ENCODE peak calls at places on chromosomes 7 and 10, in five cellular contexts. One of them, this sample, is unnamed.

GRCh38 chr10:61643316-61643751 is 19.4 kb upstream of the CABCOCO1 start:
- DNase-seq in mucosa of descending colon: no peak
- DNase-seq in breast epithelium: no peak
- DNase-seq in AG04450: no peak
- DNase-seq in stomach: no peak
- DNase-seq in this sample: no peak

GRCh38 chr7:137878333-137878961 is 31.7 kb upstream of the DGKI start:
- DNase-seq in mucosa of descending colon: peak; percentile 37
- DNase-seq in breast epithelium: no peak
- DNase-seq in AG04450: no peak
- DNase-seq in stomach: peak; percentile 36
- DNase-seq in this sample: no peak

GRCh38 chr7:2687338-2687869 is 598 bp upstream of the AMZ1 start:
- DNase-seq in mucosa of descending colon: no peak
- DNase-seq in breast epithelium: no peak
- DNase-seq in AG04450: no peak
- DNase-seq in stomach: peak; percentile 40
- DNase-seq in this sample: no peak

GRCh38 chr10:108523016-108523415 is 1358.5 kb upstream of the SORCS1 start:
- DNase-seq in mucosa of descending colon: no peak
- DNase-seq in breast epithelium: no peak
- DNase-seq in AG04450: no peak
- DNase-seq in stomach: no peak
- DNase-seq in this sample: no peak

GRCh38 chr10:86600296-86600695 is 54.1 kb upstream of the OPN4 start:
- DNase-seq in mucosa of descending colon: no peak
- DNase-seq in breast epithelium: no peak
- DNase-seq in AG04450: no peak
- DNase-seq in stomach: no peak
- DNase-seq in this sample: no peak

GRCh38 chr10:127047878-127048238 is 142.6 kb downstream of the DOCK1 start:
- DNase-seq in mucosa of descending colon: no peak
- DNase-seq in breast epithelium: no peak
- DNase-seq in AG04450: no peak
- DNase-seq in stomach: no peak
- DNase-seq in this sample: no peak

GRCh38 chr7:1742555-1743303 is 72.7 kb downstream of the ELFN1 start:
- DNase-seq in mucosa of descending colon: peak; percentile 84
- DNase-seq in breast epithelium: no peak
- DNase-seq in AG04450: no peak
- DNase-seq in stomach: peak; percentile 76
- DNase-seq in this sample: no peak

GRCh38 chr7:159218216-159219006 is 73.7 kb upstream of the VIPR2 start:
- DNase-seq in mucosa of descending colon: no peak
- DNase-seq in breast epithelium: no peak
- DNase-seq in AG04450: no peak
- DNase-seq in stomach: no peak
- DNase-seq in this sample: no peak

DNA sequence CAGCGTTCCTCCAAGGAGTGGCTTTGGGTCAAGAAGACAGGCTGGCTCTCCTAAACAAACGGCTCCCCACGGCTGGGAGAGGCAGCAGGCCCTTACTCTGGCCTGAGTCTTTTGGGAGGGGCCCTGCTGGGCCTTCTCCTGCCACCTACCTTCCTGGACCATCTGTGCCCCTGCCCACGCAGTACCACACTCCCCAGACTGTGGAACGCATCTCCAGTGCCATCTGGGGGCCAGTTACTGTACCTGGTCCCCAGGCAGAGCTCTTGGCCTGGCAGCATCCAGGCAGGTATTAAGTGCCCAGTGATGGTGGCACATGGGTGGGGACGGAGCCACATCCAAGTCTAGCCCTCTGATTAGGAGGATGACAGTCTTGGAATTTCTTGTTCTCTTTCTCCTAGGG is 14.4 kb downstream of the ALKBH4 start:
- DNase-seq in mucosa of descending colon: no peak
- DNase-seq in breast epithelium: no peak
- DNase-seq in AG04450: no peak
- DNase-seq in stomach: no peak
- DNase-seq in this sample: no peak
- TF ChIP-seq CTCF in mucosa of descending colon: no peak
- TF ChIP-seq CTCF in breast epithelium: no peak
- TF ChIP-seq CTCF in AG04450: no peak
- TF ChIP-seq CTCF in stomach: no peak
- TF ChIP-seq CTCF in this sample: peak; percentile 43

DNA sequence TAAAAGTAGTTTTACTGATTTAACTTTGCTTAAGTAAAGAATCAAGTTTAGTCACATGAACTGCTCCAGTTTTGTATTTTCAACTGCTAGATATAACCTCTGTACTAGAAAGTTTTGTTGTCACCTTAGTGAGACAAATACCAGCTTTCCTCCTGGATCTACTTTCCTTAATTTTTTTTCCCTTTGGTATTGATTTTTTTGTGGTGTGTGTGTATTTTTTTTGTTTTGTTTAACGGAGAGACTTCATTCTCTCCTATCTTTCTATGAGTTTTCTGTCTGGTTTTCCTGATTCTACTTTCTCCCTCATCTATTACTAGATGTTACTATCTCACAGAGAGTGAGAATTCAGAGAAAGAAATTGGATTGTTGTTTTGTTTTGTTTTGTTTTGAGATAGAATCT is 52.0 kb downstream of the TASOR2 start:
- DNase-seq in mucosa of descending colon: no peak
- DNase-seq in breast epithelium: no peak
- DNase-seq in AG04450: no peak
- DNase-seq in stomach: no peak
- DNase-seq in this sample: no peak
- TF ChIP-seq CTCF in mucosa of descending colon: no peak
- TF ChIP-seq CTCF in breast epithelium: no peak
- TF ChIP-seq CTCF in AG04450: no peak
- TF ChIP-seq CTCF in stomach: no peak
- TF ChIP-seq CTCF in this sample: no peak

DNA sequence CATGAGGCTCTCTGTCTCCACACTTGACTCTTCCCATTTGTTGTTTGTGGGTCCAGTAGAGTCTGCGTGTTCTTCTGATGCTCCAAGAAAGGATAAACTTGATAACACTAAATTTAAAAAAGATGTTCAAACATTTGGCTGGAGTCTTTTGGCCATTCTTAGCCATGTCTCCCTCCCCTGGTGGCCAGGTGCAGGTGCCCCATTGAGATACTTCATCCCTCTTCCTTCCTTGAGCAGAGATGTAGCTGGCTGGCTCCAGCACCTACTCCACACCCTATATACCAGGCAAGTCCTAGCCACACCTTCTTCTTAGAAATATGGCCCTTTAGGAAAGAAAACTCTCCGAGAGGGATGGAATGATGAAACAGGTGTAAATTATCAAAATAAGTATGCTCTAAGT is 103.2 kb upstream of the GJD4 start:
- DNase-seq in mucosa of descending colon: no peak
- DNase-seq in breast epithelium: no peak
- DNase-seq in AG04450: no peak
- DNase-seq in stomach: no peak
- DNase-seq in this sample: no peak
- TF ChIP-seq CTCF in mucosa of descending colon: no peak
- TF ChIP-seq CTCF in breast epithelium: no peak
- TF ChIP-seq CTCF in AG04450: peak; percentile 29
- TF ChIP-seq CTCF in stomach: no peak
- TF ChIP-seq CTCF in this sample: peak; percentile 33

DNA sequence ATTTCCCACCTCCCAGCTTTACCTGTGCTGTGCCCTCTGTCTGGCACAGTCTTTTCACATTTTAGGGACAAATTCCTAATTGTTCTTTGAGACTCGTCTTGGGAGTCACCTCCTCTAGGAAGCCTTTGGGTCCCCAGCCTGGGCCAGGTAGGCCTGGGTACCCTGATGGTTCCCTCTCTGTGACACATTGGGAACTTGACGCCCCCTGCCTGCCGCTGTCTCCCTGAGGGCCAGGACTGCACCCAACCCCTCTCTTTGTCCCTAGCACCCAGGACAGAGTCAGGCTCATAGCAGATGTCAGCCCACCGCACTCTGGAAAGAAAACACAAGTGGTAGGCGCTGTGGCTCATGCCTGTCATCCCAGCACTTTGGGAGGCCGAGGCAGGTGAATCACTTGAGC is 71.4 kb downstream of the GTF2IRD1 start:
- DNase-seq in mucosa of descending colon: no peak
- DNase-seq in breast epithelium: no peak
- DNase-seq in AG04450: no peak
- DNase-seq in stomach: no peak
- DNase-seq in this sample: no peak
- TF ChIP-seq CTCF in mucosa of descending colon: no peak
- TF ChIP-seq CTCF in breast epithelium: no peak
- TF ChIP-seq CTCF in AG04450: no peak
- TF ChIP-seq CTCF in stomach: no peak
- TF ChIP-seq CTCF in this sample: no peak

GRCh38 chr10:36504752-36505151 is 620.6 kb upstream of the ANKRD30A start:
- DNase-seq in mucosa of descending colon: no peak
- DNase-seq in breast epithelium: no peak
- DNase-seq in AG04450: no peak
- DNase-seq in stomach: no peak
- DNase-seq in this sample: no peak
- TF ChIP-seq CTCF in mucosa of descending colon: no peak
- TF ChIP-seq CTCF in breast epithelium: no peak
- TF ChIP-seq CTCF in AG04450: peak; percentile 9
- TF ChIP-seq CTCF in stomach: no peak
- TF ChIP-seq CTCF in this sample: peak; percentile 15

DNA sequence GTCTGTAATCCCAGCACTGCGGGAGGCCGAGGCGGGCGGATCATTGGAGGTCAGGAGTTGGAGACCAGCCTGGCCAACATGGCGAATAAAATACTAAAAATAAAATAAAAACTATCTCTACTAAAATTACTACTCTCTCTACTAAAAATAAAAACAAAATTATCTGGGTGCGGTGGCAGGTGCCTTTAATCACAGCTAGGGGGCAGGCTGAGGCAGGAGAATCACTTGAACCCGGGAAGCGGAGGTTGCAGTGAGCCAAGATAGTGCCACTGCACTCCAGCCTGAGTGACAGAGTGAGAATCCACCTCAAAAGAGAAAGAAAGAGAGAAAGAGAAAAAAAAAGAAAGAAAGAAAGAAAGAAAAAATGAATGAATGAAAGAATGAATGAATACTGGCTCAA is 351.4 kb downstream of the ELMO1 start:
- DNase-seq in mucosa of descending colon: no peak
- DNase-seq in breast epithelium: no peak
- DNase-seq in AG04450: no peak
- DNase-seq in stomach: no peak
- DNase-seq in this sample: no peak
- TF ChIP-seq CTCF in mucosa of descending colon: no peak
- TF ChIP-seq CTCF in breast epithelium: no peak
- TF ChIP-seq CTCF in AG04450: no peak
- TF ChIP-seq CTCF in stomach: no peak
- TF ChIP-seq CTCF in this sample: no peak

GRCh38 chr7:47480576-47481538 is 101.1 kb downstream of the TNS3 start:
- DNase-seq in mucosa of descending colon: no peak
- DNase-seq in breast epithelium: no peak
- DNase-seq in AG04450: no peak
- DNase-seq in stomach: no peak
- DNase-seq in this sample: no peak

GRCh38 chr7:47478926-47479791 is 102.8 kb downstream of the TNS3 start:
- DNase-seq in mucosa of descending colon: no peak
- DNase-seq in breast epithelium: no peak
- DNase-seq in AG04450: no peak
- DNase-seq in stomach: no peak
- DNase-seq in this sample: peak; percentile 32

GRCh38 chr7:47481656-47482012 is 100.3 kb downstream of the TNS3 start:
- DNase-seq in mucosa of descending colon: no peak
- DNase-seq in breast epithelium: no peak
- DNase-seq in AG04450: no peak
- DNase-seq in stomach: no peak
- DNase-seq in this sample: no peak

GRCh38 chr7:47478017-47478344 is 103.9 kb downstream of the TNS3 start:
- DNase-seq in mucosa of descending colon: no peak
- DNase-seq in breast epithelium: no peak
- DNase-seq in AG04450: no peak
- DNase-seq in stomach: no peak
- DNase-seq in this sample: peak; percentile 32

DNA sequence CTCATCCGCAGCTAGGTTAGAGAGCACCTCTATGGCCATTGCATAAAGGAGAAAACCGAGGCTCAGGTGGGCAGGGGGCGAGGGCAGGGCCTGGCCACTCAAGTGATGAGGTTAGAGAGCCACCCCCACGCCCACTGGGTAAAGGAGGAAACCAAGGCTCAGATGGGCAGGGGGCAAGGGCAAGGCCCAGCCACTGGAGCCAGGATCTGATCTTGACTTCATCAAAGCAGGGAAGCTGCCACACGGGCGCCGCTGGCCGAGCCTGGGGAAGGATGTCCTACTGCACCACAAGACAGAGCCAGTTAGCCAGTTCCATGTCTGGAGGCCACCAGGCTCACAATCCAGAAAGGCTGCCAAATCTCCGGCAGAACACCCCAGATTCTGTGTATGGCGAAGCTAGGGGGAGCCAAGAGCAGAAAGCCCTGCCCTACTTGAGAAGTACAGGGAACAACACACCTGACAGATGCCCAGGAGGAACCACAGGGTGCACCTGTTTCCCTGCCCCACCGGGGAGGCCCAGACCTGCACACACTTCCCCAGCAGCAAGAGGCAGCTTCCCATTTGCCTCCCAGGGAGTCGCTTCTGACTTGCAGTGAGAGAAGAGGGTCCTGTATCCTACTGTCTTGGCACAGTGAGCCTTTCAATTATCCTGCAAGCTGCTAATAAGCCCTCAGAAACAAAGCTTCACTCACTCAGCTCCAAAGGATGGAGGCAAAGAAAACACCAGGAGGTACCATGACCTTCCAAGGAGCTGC is 101.9 kb downstream of the TNS3 start:
- DNase-seq in mucosa of descending colon: no peak
- DNase-seq in breast epithelium: no peak
- DNase-seq in AG04450: no peak
- DNase-seq in stomach: no peak
- DNase-seq in this sample: peak; percentile 34
- TF ChIP-seq CTCF in mucosa of descending colon: no peak
- TF ChIP-seq CTCF in breast epithelium: no peak
- TF ChIP-seq CTCF in AG04450: no peak
- TF ChIP-seq CTCF in stomach: no peak
- TF ChIP-seq CTCF in this sample: no peak

DNA sequence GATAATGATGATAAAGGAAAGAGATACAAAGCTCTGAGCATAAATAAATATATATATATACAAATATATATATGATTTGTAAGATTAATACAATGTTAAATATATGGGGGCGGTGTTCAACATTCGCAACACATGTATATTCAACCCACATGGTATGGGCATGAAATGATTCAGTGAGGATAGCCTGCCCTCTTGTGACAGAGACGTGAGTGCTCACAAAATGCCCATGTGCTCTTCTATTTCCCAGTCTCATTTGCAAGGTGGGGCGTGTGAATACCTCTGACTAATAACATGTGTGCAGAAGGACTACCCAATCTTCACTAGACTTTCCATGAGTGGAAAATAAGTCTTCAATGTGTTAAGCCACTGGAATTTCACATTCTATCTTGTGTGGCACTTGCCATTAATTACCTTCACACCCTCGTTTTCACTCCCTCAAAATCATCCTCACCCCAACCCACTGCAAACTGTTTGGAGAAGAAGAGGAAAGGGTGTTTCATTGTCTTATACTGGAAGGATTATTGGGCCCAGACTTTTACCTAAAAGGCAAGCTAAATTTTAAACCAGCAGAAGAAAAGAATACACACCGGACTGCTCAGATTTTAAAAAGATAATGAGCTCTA is 26.9 kb downstream of the ASAH2 start:
- DNase-seq in mucosa of descending colon: no peak
- DNase-seq in breast epithelium: no peak
- DNase-seq in AG04450: peak; percentile 27
- DNase-seq in stomach: peak; percentile 37
- DNase-seq in this sample: no peak
- TF ChIP-seq CTCF in mucosa of descending colon: no peak
- TF ChIP-seq CTCF in breast epithelium: no peak
- TF ChIP-seq CTCF in AG04450: peak; percentile 71
- TF ChIP-seq CTCF in stomach: no peak
- TF ChIP-seq CTCF in this sample: peak; percentile 78